ENCODE peak calls at places on chromosomes 16 and 17, in four cellular contexts. H is Kasumi-1, N is heart right ventricle, U is transverse colon. C is an unnamed sample.
A peak's percentile ranks its signal among the peaks of the same experiment; 100 is the strongest.

GRCh38 chr17:67105213-67105612 is 60.9 kb downstream of the CACNG1 start:
- DNase-seq in H (no peak), N (no peak), U (no peak), C (no peak)

GRCh38 chr17:80886641-80887573 is 104.7 kb upstream of the CHMP6 start:
- DNase-seq in H (no peak), N (no peak), U (no peak), C (peak; percentile 61)

GRCh38 chr16:30004811-30005242 is 6.0 kb downstream of the DOC2A start:
- DNase-seq in H (no peak), N (no peak), U (no peak), C (no peak)

GRCh38 chr16:9060225-9060624 is 31.2 kb upstream of the HAPSTR1 start:
- DNase-seq in H (no peak), N (no peak), U (no peak), C (no peak)

GRCh38 chr17:1179635-1180433 is at the start of gene ABR:
- DNase-seq in H (no peak), N (peak; percentile 47), U (peak; percentile 46), C (peak; percentile 85)

GRCh38 chr16:48498761-48499600 is 111.0 kb downstream of the N4BP1 start:
- DNase-seq in H (no peak), N (no peak), U (peak; percentile 44), C (peak; percentile 49)

GRCh38 chr17:74815067-74815466 is 38.9 kb upstream of the NAT9 start:
- DNase-seq in H (no peak), N (no peak), U (no peak), C (no peak)

GRCh38 chr17:7927596-7927995 is 2.1 kb downstream of the KCNAB3 start:
- DNase-seq in H (no peak), N (no peak), U (no peak), C (no peak)

GRCh38 chr16:35176449-35176848 is 1717.0 kb downstream of the TP53TG3F start:
- DNase-seq in H (no peak), N (peak; percentile 36), U (no peak), C (peak; percentile 69)